ENCODE peak calls at places on chromosomes 1 and 21, in nine cellular contexts. One of them, this sample, is unnamed.
A peak's percentile ranks its signal among the peaks of the same experiment; 100 is the strongest.

GRCh38 chr1:92473781-92474495 is 12.8 kb downstream of the GFI1 start:
- DNase-seq in AG10803: no peak
- DNase-seq in GOT3: no peak
- DNase-seq in effector memory CD8-positive, alpha-beta T cell: no peak
- DNase-seq in GM23248: no peak
- DNase-seq in activated CD8-positive, alpha-beta memory T cell treated with anti-CD3 and anti-CD28 coated beads, Interleukin-2, amount 10 ng/mL, durations not matched to agents 7 days and 5 days: peak; percentile 77
- DNase-seq in uterus: no peak
- DNase-seq in ureter: no peak
- DNase-seq in dorsolateral prefrontal cortex: no peak
- DNase-seq in this sample: no peak

GRCh38 chr1:43760745-43761343 is 53.5 kb downstream of the ST3GAL3 start:
- DNase-seq in AG10803: peak; percentile 16
- DNase-seq in GOT3: no peak
- DNase-seq in effector memory CD8-positive, alpha-beta T cell: no peak
- DNase-seq in GM23248: no peak
- DNase-seq in activated CD8-positive, alpha-beta memory T cell treated with anti-CD3 and anti-CD28 coated beads, Interleukin-2, amount 10 ng/mL, durations not matched to agents 7 days and 5 days: no peak
- DNase-seq in uterus: no peak
- DNase-seq in ureter: no peak
- DNase-seq in dorsolateral prefrontal cortex: no peak
- DNase-seq in this sample: no peak

GRCh38 chr1:41726899-41727748 is 191.6 kb downstream of the HIVEP3 start:
- DNase-seq in AG10803: no peak
- DNase-seq in GOT3: no peak
- DNase-seq in effector memory CD8-positive, alpha-beta T cell: no peak
- DNase-seq in GM23248: no peak
- DNase-seq in activated CD8-positive, alpha-beta memory T cell treated with anti-CD3 and anti-CD28 coated beads, Interleukin-2, amount 10 ng/mL, durations not matched to agents 7 days and 5 days: peak; percentile 74
- DNase-seq in uterus: no peak
- DNase-seq in ureter: no peak
- DNase-seq in dorsolateral prefrontal cortex: peak; percentile 57
- DNase-seq in this sample: no peak

GRCh38 chr1:40313329-40313957 is 3.6 kb downstream of the COL9A2 start:
- DNase-seq in AG10803: peak; percentile 53
- DNase-seq in GOT3: no peak
- DNase-seq in effector memory CD8-positive, alpha-beta T cell: no peak
- DNase-seq in GM23248: peak; percentile 29
- DNase-seq in activated CD8-positive, alpha-beta memory T cell treated with anti-CD3 and anti-CD28 coated beads, Interleukin-2, amount 10 ng/mL, durations not matched to agents 7 days and 5 days: no peak
- DNase-seq in uterus: no peak
- DNase-seq in ureter: no peak
- DNase-seq in dorsolateral prefrontal cortex: no peak
- DNase-seq in this sample: no peak

GRCh38 chr1:239448911-239449310 is 62.5 kb downstream of the CHRM3 start:
- DNase-seq in AG10803: no peak
- DNase-seq in GOT3: no peak
- DNase-seq in effector memory CD8-positive, alpha-beta T cell: no peak
- DNase-seq in GM23248: no peak
- DNase-seq in activated CD8-positive, alpha-beta memory T cell treated with anti-CD3 and anti-CD28 coated beads, Interleukin-2, amount 10 ng/mL, durations not matched to agents 7 days and 5 days: no peak
- DNase-seq in uterus: no peak
- DNase-seq in ureter: no peak
- DNase-seq in dorsolateral prefrontal cortex: no peak
- DNase-seq in this sample: no peak

GRCh38 chr1:39539252-39539790 is 37.3 kb downstream of the PABPC4 start:
- DNase-seq in AG10803: peak; percentile 71
- DNase-seq in GOT3: no peak
- DNase-seq in effector memory CD8-positive, alpha-beta T cell: peak; percentile 54
- DNase-seq in GM23248: peak; percentile 84
- DNase-seq in activated CD8-positive, alpha-beta memory T cell treated with anti-CD3 and anti-CD28 coated beads, Interleukin-2, amount 10 ng/mL, durations not matched to agents 7 days and 5 days: peak; percentile 67
- DNase-seq in uterus: peak; percentile 71
- DNase-seq in ureter: peak; percentile 70
- DNase-seq in dorsolateral prefrontal cortex: peak; percentile 69
- DNase-seq in this sample: no peak

GRCh38 chr21:35540950-35541632 is 492.0 kb upstream of the RUNX1 start:
- DNase-seq in AG10803: peak; percentile 95
- DNase-seq in GOT3: no peak
- DNase-seq in effector memory CD8-positive, alpha-beta T cell: no peak
- DNase-seq in GM23248: peak; percentile 92
- DNase-seq in activated CD8-positive, alpha-beta memory T cell treated with anti-CD3 and anti-CD28 coated beads, Interleukin-2, amount 10 ng/mL, durations not matched to agents 7 days and 5 days: no peak
- DNase-seq in uterus: no peak
- DNase-seq in ureter: no peak
- DNase-seq in dorsolateral prefrontal cortex: no peak
- DNase-seq in this sample: no peak

GRCh38 chr1:108141604-108142003 is 58.5 kb downstream of the SLC25A24 start:
- DNase-seq in AG10803: no peak
- DNase-seq in GOT3: no peak
- DNase-seq in effector memory CD8-positive, alpha-beta T cell: no peak
- DNase-seq in GM23248: peak; percentile 23
- DNase-seq in activated CD8-positive, alpha-beta memory T cell treated with anti-CD3 and anti-CD28 coated beads, Interleukin-2, amount 10 ng/mL, durations not matched to agents 7 days and 5 days: no peak
- DNase-seq in uterus: no peak
- DNase-seq in ureter: no peak
- DNase-seq in dorsolateral prefrontal cortex: no peak
- DNase-seq in this sample: no peak

GRCh38 chr1:59422921-59423575 is 126.2 kb downstream of the FGGY start:
- DNase-seq in AG10803: peak; percentile 77
- DNase-seq in GOT3: no peak
- DNase-seq in effector memory CD8-positive, alpha-beta T cell: no peak
- DNase-seq in GM23248: peak; percentile 48
- DNase-seq in activated CD8-positive, alpha-beta memory T cell treated with anti-CD3 and anti-CD28 coated beads, Interleukin-2, amount 10 ng/mL, durations not matched to agents 7 days and 5 days: no peak
- DNase-seq in uterus: peak; percentile 54
- DNase-seq in ureter: peak; percentile 89
- DNase-seq in dorsolateral prefrontal cortex: peak; percentile 77
- DNase-seq in this sample: no peak

GRCh38 chr1:91718877-91719276 is 167.1 kb downstream of the TGFBR3 start:
- DNase-seq in AG10803: no peak
- DNase-seq in GOT3: no peak
- DNase-seq in effector memory CD8-positive, alpha-beta T cell: no peak
- DNase-seq in GM23248: no peak
- DNase-seq in activated CD8-positive, alpha-beta memory T cell treated with anti-CD3 and anti-CD28 coated beads, Interleukin-2, amount 10 ng/mL, durations not matched to agents 7 days and 5 days: no peak
- DNase-seq in uterus: no peak
- DNase-seq in ureter: no peak
- DNase-seq in dorsolateral prefrontal cortex: no peak
- DNase-seq in this sample: no peak

GRCh38 chr1:32761253-32761877 is 55.8 kb downstream of the YARS1 start:
- DNase-seq in AG10803: peak; percentile 54
- DNase-seq in GOT3: no peak
- DNase-seq in effector memory CD8-positive, alpha-beta T cell: no peak
- DNase-seq in GM23248: peak; percentile 84
- DNase-seq in activated CD8-positive, alpha-beta memory T cell treated with anti-CD3 and anti-CD28 coated beads, Interleukin-2, amount 10 ng/mL, durations not matched to agents 7 days and 5 days: no peak
- DNase-seq in uterus: peak; percentile 64
- DNase-seq in ureter: peak; percentile 86
- DNase-seq in dorsolateral prefrontal cortex: no peak
- DNase-seq in this sample: no peak

GRCh38 chr1:48930011-48930410 is 153.3 kb upstream of the BEND5 start:
- DNase-seq in AG10803: no peak
- DNase-seq in GOT3: no peak
- DNase-seq in effector memory CD8-positive, alpha-beta T cell: no peak
- DNase-seq in GM23248: no peak
- DNase-seq in activated CD8-positive, alpha-beta memory T cell treated with anti-CD3 and anti-CD28 coated beads, Interleukin-2, amount 10 ng/mL, durations not matched to agents 7 days and 5 days: no peak
- DNase-seq in uterus: no peak
- DNase-seq in ureter: no peak
- DNase-seq in dorsolateral prefrontal cortex: no peak
- DNase-seq in this sample: no peak

GRCh38 chr1:16212251-16212961 is at the start of gene ARHGEF19:
- DNase-seq in AG10803: no peak
- DNase-seq in GOT3: no peak
- DNase-seq in effector memory CD8-positive, alpha-beta T cell: no peak
- DNase-seq in GM23248: no peak
- DNase-seq in activated CD8-positive, alpha-beta memory T cell treated with anti-CD3 and anti-CD28 coated beads, Interleukin-2, amount 10 ng/mL, durations not matched to agents 7 days and 5 days: no peak
- DNase-seq in uterus: no peak
- DNase-seq in ureter: peak; percentile 80
- DNase-seq in dorsolateral prefrontal cortex: no peak
- DNase-seq in this sample: no peak

GRCh38 chr1:245605480-245606156 is 450.8 kb downstream of the KIF26B start:
- DNase-seq in AG10803: peak; percentile 92
- DNase-seq in GOT3: peak; percentile 42
- DNase-seq in effector memory CD8-positive, alpha-beta T cell: no peak
- DNase-seq in GM23248: peak; percentile 89
- DNase-seq in activated CD8-positive, alpha-beta memory T cell treated with anti-CD3 and anti-CD28 coated beads, Interleukin-2, amount 10 ng/mL, durations not matched to agents 7 days and 5 days: no peak
- DNase-seq in uterus: no peak
- DNase-seq in ureter: peak; percentile 67
- DNase-seq in dorsolateral prefrontal cortex: peak; percentile 28
- DNase-seq in this sample: peak; percentile 83

GRCh38 chr1:234781241-234782056 is 171.5 kb upstream of the IRF2BP2 start:
- DNase-seq in AG10803: no peak
- DNase-seq in GOT3: no peak
- DNase-seq in effector memory CD8-positive, alpha-beta T cell: no peak
- DNase-seq in GM23248: no peak
- DNase-seq in activated CD8-positive, alpha-beta memory T cell treated with anti-CD3 and anti-CD28 coated beads, Interleukin-2, amount 10 ng/mL, durations not matched to agents 7 days and 5 days: peak; percentile 41
- DNase-seq in uterus: no peak
- DNase-seq in ureter: peak; percentile 53
- DNase-seq in dorsolateral prefrontal cortex: no peak
- DNase-seq in this sample: no peak

GRCh38 chr1:12436817-12437599 is 181.0 kb downstream of the DHRS3 start:
- DNase-seq in AG10803: peak; percentile 68
- DNase-seq in GOT3: no peak
- DNase-seq in effector memory CD8-positive, alpha-beta T cell: no peak
- DNase-seq in GM23248: peak; percentile 86
- DNase-seq in activated CD8-positive, alpha-beta memory T cell treated with anti-CD3 and anti-CD28 coated beads, Interleukin-2, amount 10 ng/mL, durations not matched to agents 7 days and 5 days: no peak
- DNase-seq in uterus: no peak
- DNase-seq in ureter: no peak
- DNase-seq in dorsolateral prefrontal cortex: no peak
- DNase-seq in this sample: no peak